ENCODE peak calls at places on chromosomes 2 and 18, in nine cellular contexts. N, H, I, C, Y, S, M, D and Z are unnamed samples.

GRCh38 chr18:51153659-51154371 is 43.7 kb downstream of the MEX3C start:
- DNase-seq in N (no peak), H (peak; percentile 53), I (peak; percentile 35), C (no peak), Y (peak; percentile 79), S (no peak), M (no peak), D (no peak), Z (no peak)

GRCh38 chr2:230671117-230671516 is 41.5 kb upstream of the CAB39 start:
- DNase-seq in N (no peak), H (no peak), I (no peak), C (no peak), Y (no peak), S (no peak), M (no peak), D (no peak), Z (peak; percentile 84)

GRCh38 chr18:39348757-39349156 is 1783.2 kb upstream of the CELF4 start:
- DNase-seq in N (no peak), H (no peak), I (no peak), C (no peak), Y (no peak), S (no peak), M (no peak), D (no peak), Z (no peak)

GRCh38 chr18:55489742-55490055 is 98.3 kb downstream of the TCF4 start:
- DNase-seq in N (no peak), H (peak; percentile 18), I (peak; percentile 46), C (no peak), Y (no peak), S (no peak), M (no peak), D (no peak), Z (no peak)

GRCh38 chr18:49690307-49690706 is 123.0 kb downstream of the ACAA2 start:
- DNase-seq in N (no peak), H (no peak), I (no peak), C (peak; percentile 10), Y (no peak), S (no peak), M (no peak), D (peak; percentile 90), Z (peak; percentile 84)

GRCh38 chr2:98461650-98462049 is 17.0 kb downstream of the INPP4A start:
- DNase-seq in N (no peak), H (no peak), I (no peak), C (no peak), Y (no peak), S (no peak), M (no peak), D (no peak), Z (no peak)

GRCh38 chr18:12960395-12960794 is 12.6 kb downstream of the SEH1L start:
- DNase-seq in N (no peak), H (no peak), I (no peak), C (no peak), Y (no peak), S (no peak), M (no peak), D (no peak), Z (no peak)

GRCh38 chr2:32357545-32358482 is 991 bp downstream of the BIRC6 start:
- DNase-seq in N (peak; percentile 44), H (peak; percentile 39), I (peak; percentile 77), C (peak; percentile 6), Y (peak; percentile 45), S (peak; percentile 49), M (peak; percentile 83), D (no peak), Z (no peak)

GRCh38 chr2:236352761-236353593 is 88.8 kb upstream of the ASB18 start:
- DNase-seq in N (peak; percentile 40), H (peak; percentile 34), I (peak; percentile 58), C (peak; percentile 8), Y (no peak), S (no peak), M (no peak), D (no peak), Z (no peak)

GRCh38 chr2:54559593-54560145 is 103.5 kb downstream of the SPTBN1 start:
- DNase-seq in N (no peak), H (no peak), I (peak; percentile 65), C (no peak), Y (peak; percentile 48), S (peak; percentile 54), M (no peak), D (peak; percentile 72), Z (no peak)

GRCh38 chr2:42770288-42771131 is 6.6 kb upstream of the OXER1 start:
- DNase-seq in N (peak; percentile 25), H (no peak), I (peak; percentile 92), C (peak; percentile 48), Y (no peak), S (peak; percentile 70), M (no peak), D (no peak), Z (no peak)

GRCh38 chr2:11073251-11073650 is 82.0 kb upstream of the SLC66A3 start:
- DNase-seq in N (peak; percentile 42), H (no peak), I (peak; percentile 54), C (peak; percentile 54), Y (peak; percentile 52), S (no peak), M (no peak), D (no peak), Z (no peak)

GRCh38 chr2:37326285-37326684 is 1.7 kb upstream of the PRKD3 start:
- DNase-seq in N (no peak), H (no peak), I (no peak), C (no peak), Y (no peak), S (peak; percentile 58), M (no peak), D (peak; percentile 45), Z (no peak)

GRCh38 chr2:37326866-37327634 is 2.4 kb upstream of the PRKD3 start:
- DNase-seq in N (no peak), H (no peak), I (no peak), C (no peak), Y (no peak), S (no peak), M (no peak), D (no peak), Z (no peak)

GRCh38 chr2:37324536-37324785 is 172 bp downstream of the PRKD3 start:
- DNase-seq in N (no peak), H (peak; percentile 73), I (no peak), C (no peak), Y (peak; percentile 86), S (peak; percentile 84), M (peak; percentile 96), D (no peak), Z (no peak)

GRCh38 chr2:37324786-37325624 is at the start of gene PRKD3:
- DNase-seq in N (peak; percentile 80), H (peak; percentile 58), I (peak; percentile 99), C (peak; percentile 18), Y (peak; percentile 55), S (peak; percentile 61), M (no peak), D (no peak), Z (no peak)

GRCh38 chr2:37325625-37326071 is 1.0 kb upstream of the PRKD3 start:
- DNase-seq in N (no peak), H (no peak), I (no peak), C (no peak), Y (no peak), S (no peak), M (no peak), D (no peak), Z (no peak)
- H3K4me3 ChIP-seq in N (peak overlapping the region; percentile 99), H (peak overlapping the region; percentile 84), I (peak overlapping the region; percentile 96), C (peak overlapping the region; percentile 55), Y (peak overlapping the region; percentile 94), S (peak overlapping the region; percentile 90), M (peak overlapping the region; percentile 88), D (no peak overlapping the region), Z (peak overlapping the region; percentile 89)

DNA sequence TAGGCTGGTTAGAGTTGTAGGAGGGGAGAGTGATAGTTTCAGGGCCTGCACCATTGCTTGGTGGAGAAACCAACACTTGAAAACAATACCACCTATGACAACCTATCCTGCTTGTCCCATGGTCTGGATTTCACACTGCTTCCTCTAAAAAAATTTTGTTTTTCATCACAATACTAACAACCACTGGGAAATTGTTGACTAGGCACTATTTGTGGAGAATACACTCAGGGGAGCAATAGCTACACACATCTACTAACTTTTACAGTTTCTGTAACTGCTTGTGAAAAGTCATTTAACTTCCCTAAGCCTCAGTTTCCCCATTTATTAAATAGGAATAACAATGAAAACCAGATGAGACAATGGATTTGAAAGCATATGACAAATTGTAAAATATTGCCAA is 4.1 kb upstream of the CRYGB start:
- DNase-seq in N (no peak), H (no peak), I (no peak), C (no peak), Y (no peak), S (no peak), M (no peak), D (no peak), Z (no peak)
- TF ChIP-seq CTCF in N (no peak), H (no peak), I (no peak), C (no peak), Y (no peak), S (no peak), M (no peak), D (no peak), Z (no peak)

GRCh38 chr2:218993345-218994315 is at the start of gene CRYBA2:
- DNase-seq in N (no peak), H (no peak), I (peak; percentile 16), C (no peak), Y (peak; percentile 21), S (no peak), M (no peak), D (no peak), Z (no peak)
- H3K4me3 ChIP-seq in N (peak within 1 kb of the TSS; percentile 41), H (peak within 1 kb of the TSS; percentile 22), I (no peak within 1 kb of the TSS), C (no peak within 1 kb of the TSS), Y (peak within 1 kb of the TSS; percentile 27), S (peak within 1 kb of the TSS; percentile 39), M (no peak within 1 kb of the TSS), D (peak within 1 kb of the TSS; percentile 43), Z (peak within 1 kb of the TSS; percentile 38)

GRCh38 chr2:196239622-196240587 is 68.5 kb upstream of the STK17B start:
- DNase-seq in N (peak; percentile 67), H (peak; percentile 87), I (no peak), C (peak; percentile 8), Y (peak; percentile 79), S (peak; percentile 93), M (peak; percentile 84), D (no peak), Z (no peak)
- TF ChIP-seq CTCF in N (no peak), H (peak; percentile 35), I (no peak), C (no peak), Y (peak; percentile 20), S (no peak), M (peak; percentile 11), D (no peak), Z (no peak)

DNA sequence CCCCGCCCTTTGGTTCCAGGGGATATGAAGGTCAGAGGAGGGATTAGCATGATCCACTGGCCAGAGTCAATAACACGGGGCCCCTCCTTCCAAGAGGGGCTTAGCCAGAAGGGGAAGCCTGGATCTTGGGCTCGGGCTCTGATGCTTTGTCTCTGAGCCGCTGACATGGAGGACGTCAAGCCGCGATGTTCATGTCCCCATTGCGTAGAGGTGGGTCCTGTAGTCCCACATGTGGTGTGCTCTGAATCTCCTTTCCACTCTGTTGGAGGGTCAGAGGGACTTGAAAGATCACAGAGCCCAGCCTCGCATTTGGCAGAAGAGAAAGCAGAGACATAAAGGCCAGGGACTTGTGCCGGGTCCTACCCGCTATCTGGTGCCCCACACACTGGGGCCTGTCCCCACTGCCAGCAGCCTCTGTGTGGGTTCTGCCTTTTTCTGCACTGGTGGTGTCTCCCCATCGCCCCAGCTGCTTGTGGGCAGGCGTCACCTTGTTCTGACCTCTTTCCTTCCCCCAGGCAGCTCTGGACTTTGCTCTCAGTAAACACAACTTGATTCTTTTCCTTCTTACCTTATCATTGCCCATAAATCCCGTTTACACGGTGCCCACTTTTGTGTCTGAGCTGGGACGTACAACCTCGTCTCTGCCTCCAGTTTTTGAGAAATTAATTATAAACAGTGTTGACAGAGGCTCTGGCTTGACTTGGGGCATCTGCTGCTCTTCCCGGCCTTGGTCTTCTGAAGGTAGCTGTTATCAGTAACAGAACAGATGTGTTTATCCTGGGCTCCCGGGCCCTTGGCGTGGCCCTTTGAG is 48.8 kb downstream of the SH3BP4 start:
- DNase-seq in N (peak; percentile 73), H (no peak), I (peak; percentile 84), C (no peak), Y (peak; percentile 67), S (no peak), M (peak; percentile 29), D (no peak), Z (no peak)
- H3K4me3 ChIP-seq in N (no peak overlapping the region), H (no peak overlapping the region), I (no peak overlapping the region), C (no peak overlapping the region), Y (no peak overlapping the region), S (no peak overlapping the region), M (no peak overlapping the region), D (no peak overlapping the region), Z (no peak overlapping the region)